ENCODE peak calls at places on chromosomes 16 and 17, in ten cellular contexts. One of them, this sample, is unnamed.

GRCh38 chr17:50872710-50873424 is 6.7 kb upstream of the TOB1 start:
- DNase-seq in cardiac muscle cell: peak; percentile 71
- DNase-seq in GM12865: peak; percentile 49
- DNase-seq in AG09309: no peak
- DNase-seq in RWPE1: no peak
- DNase-seq in nephron progenitor cell: no peak
- DNase-seq in AG04450: no peak
- DNase-seq in dorsolateral prefrontal cortex: no peak
- DNase-seq in lower leg skin: no peak
- DNase-seq in AG10803: peak; percentile 89
- DNase-seq in this sample: no peak

GRCh38 chr17:47757416-47757815 is 24.4 kb downstream of the TBX21 start:
- DNase-seq in lower leg skin: no peak
- DNase-seq in RWPE1: no peak
- DNase-seq in nephron progenitor cell: no peak
- DNase-seq in dorsolateral prefrontal cortex: no peak
- DNase-seq in AG09309: no peak
- DNase-seq in cardiac muscle cell: no peak
- DNase-seq in AG10803: no peak
- DNase-seq in AG04450: no peak
- DNase-seq in GM12865: no peak
- DNase-seq in this sample: no peak

GRCh38 chr16:29192329-29193247 is 207.7 kb downstream of the LAT start:
- DNase-seq in AG09309: no peak
- DNase-seq in GM12865: no peak
- DNase-seq in RWPE1: no peak
- DNase-seq in AG10803: no peak
- DNase-seq in dorsolateral prefrontal cortex: peak; percentile 26
- DNase-seq in cardiac muscle cell: no peak
- DNase-seq in lower leg skin: peak; percentile 78
- DNase-seq in nephron progenitor cell: no peak
- DNase-seq in AG04450: no peak
- DNase-seq in this sample: no peak

GRCh38 chr16:23597003-23597756 is 1.1 kb upstream of the NDUFAB1 start:
- DNase-seq in lower leg skin: no peak
- DNase-seq in AG04450: no peak
- DNase-seq in AG09309: no peak
- DNase-seq in RWPE1: no peak
- DNase-seq in cardiac muscle cell: peak; percentile 14
- DNase-seq in dorsolateral prefrontal cortex: no peak
- DNase-seq in AG10803: no peak
- DNase-seq in GM12865: peak; percentile 69
- DNase-seq in nephron progenitor cell: peak; percentile 18
- DNase-seq in this sample: peak; percentile 6

GRCh38 chr16:28210979-28211505 is 723 bp downstream of the XPO6 start:
- DNase-seq in AG04450: no peak
- DNase-seq in lower leg skin: peak; percentile 93
- DNase-seq in nephron progenitor cell: peak; percentile 63
- DNase-seq in AG09309: peak; percentile 37
- DNase-seq in GM12865: peak; percentile 74
- DNase-seq in dorsolateral prefrontal cortex: peak; percentile 46
- DNase-seq in RWPE1: peak; percentile 77
- DNase-seq in AG10803: peak; percentile 77
- DNase-seq in cardiac muscle cell: peak; percentile 72
- DNase-seq in this sample: peak; percentile 31

GRCh38 chr17:42273474-42274272 is 2.5 kb downstream of the STAT5B start:
- DNase-seq in AG04450: no peak
- DNase-seq in cardiac muscle cell: no peak
- DNase-seq in dorsolateral prefrontal cortex: no peak
- DNase-seq in lower leg skin: no peak
- DNase-seq in AG09309: no peak
- DNase-seq in GM12865: no peak
- DNase-seq in nephron progenitor cell: no peak
- DNase-seq in RWPE1: no peak
- DNase-seq in AG10803: no peak
- DNase-seq in this sample: no peak

GRCh38 chr16:27228621-27229501 is 25.5 kb downstream of the KDM8 start:
- DNase-seq in cardiac muscle cell: no peak
- DNase-seq in RWPE1: no peak
- DNase-seq in GM12865: peak; percentile 20
- DNase-seq in lower leg skin: no peak
- DNase-seq in nephron progenitor cell: peak; percentile 66
- DNase-seq in AG09309: no peak
- DNase-seq in AG10803: no peak
- DNase-seq in AG04450: no peak
- DNase-seq in dorsolateral prefrontal cortex: no peak
- DNase-seq in this sample: no peak

GRCh38 chr17:76556759-76557367 is 17.0 kb downstream of the PRCD start:
- DNase-seq in AG09309: no peak
- DNase-seq in RWPE1: no peak
- DNase-seq in AG04450: no peak
- DNase-seq in AG10803: peak; percentile 55
- DNase-seq in GM12865: no peak
- DNase-seq in nephron progenitor cell: no peak
- DNase-seq in lower leg skin: no peak
- DNase-seq in dorsolateral prefrontal cortex: no peak
- DNase-seq in cardiac muscle cell: peak; percentile 83
- DNase-seq in this sample: no peak

GRCh38 chr17:67262420-67262819 is 17.4 kb upstream of the HELZ start:
- DNase-seq in AG04450: no peak
- DNase-seq in lower leg skin: no peak
- DNase-seq in GM12865: no peak
- DNase-seq in nephron progenitor cell: no peak
- DNase-seq in cardiac muscle cell: no peak
- DNase-seq in AG10803: no peak
- DNase-seq in RWPE1: no peak
- DNase-seq in AG09309: no peak
- DNase-seq in dorsolateral prefrontal cortex: no peak
- DNase-seq in this sample: no peak

GRCh38 chr17:49814781-49815496 is 26.5 kb downstream of the KAT7 start:
- DNase-seq in AG09309: no peak
- DNase-seq in GM12865: no peak
- DNase-seq in dorsolateral prefrontal cortex: no peak
- DNase-seq in AG10803: no peak
- DNase-seq in RWPE1: no peak
- DNase-seq in lower leg skin: no peak
- DNase-seq in cardiac muscle cell: no peak
- DNase-seq in nephron progenitor cell: no peak
- DNase-seq in AG04450: no peak
- DNase-seq in this sample: no peak

GRCh38 chr17:80428796-80429195 is 13.8 kb downstream of the ENDOV start:
- DNase-seq in lower leg skin: no peak
- DNase-seq in dorsolateral prefrontal cortex: no peak
- DNase-seq in GM12865: no peak
- DNase-seq in RWPE1: no peak
- DNase-seq in nephron progenitor cell: no peak
- DNase-seq in AG09309: no peak
- DNase-seq in AG04450: no peak
- DNase-seq in cardiac muscle cell: no peak
- DNase-seq in AG10803: no peak
- DNase-seq in this sample: no peak

GRCh38 chr17:36921131-36921851 is 16.0 kb upstream of the LHX1 start:
- DNase-seq in AG10803: no peak
- DNase-seq in cardiac muscle cell: peak; percentile 62
- DNase-seq in lower leg skin: no peak
- DNase-seq in dorsolateral prefrontal cortex: no peak
- DNase-seq in AG04450: no peak
- DNase-seq in AG09309: no peak
- DNase-seq in nephron progenitor cell: no peak
- DNase-seq in GM12865: no peak
- DNase-seq in RWPE1: peak; percentile 98
- DNase-seq in this sample: no peak

GRCh38 chr16:19114359-19115147 is 789 bp downstream of the ITPRIPL2 start:
- DNase-seq in AG04450: no peak
- DNase-seq in AG10803: peak; percentile 61
- DNase-seq in RWPE1: peak; percentile 61
- DNase-seq in lower leg skin: peak; percentile 93
- DNase-seq in AG09309: no peak
- DNase-seq in cardiac muscle cell: peak; percentile 73
- DNase-seq in dorsolateral prefrontal cortex: no peak
- DNase-seq in GM12865: peak; percentile 77
- DNase-seq in nephron progenitor cell: no peak
- DNase-seq in this sample: peak; percentile 41

GRCh38 chr16:14284930-14285541 is 213.9 kb downstream of the MRTFB start:
- DNase-seq in AG04450: peak; percentile 27
- DNase-seq in nephron progenitor cell: no peak
- DNase-seq in AG10803: peak; percentile 67
- DNase-seq in lower leg skin: no peak
- DNase-seq in AG09309: peak; percentile 23
- DNase-seq in dorsolateral prefrontal cortex: no peak
- DNase-seq in cardiac muscle cell: peak; percentile 76
- DNase-seq in RWPE1: peak; percentile 53
- DNase-seq in GM12865: peak; percentile 87
- DNase-seq in this sample: no peak

GRCh38 chr16:14286381-14287230 is 215.5 kb downstream of the MRTFB start:
- DNase-seq in GM12865: peak; percentile 90
- DNase-seq in lower leg skin: no peak
- DNase-seq in nephron progenitor cell: no peak
- DNase-seq in AG09309: peak; percentile 18
- DNase-seq in AG10803: no peak
- DNase-seq in RWPE1: peak; percentile 19
- DNase-seq in AG04450: no peak
- DNase-seq in cardiac muscle cell: no peak
- DNase-seq in dorsolateral prefrontal cortex: no peak
- DNase-seq in this sample: no peak

GRCh38 chr16:14285542-14286380 is 214.6 kb downstream of the MRTFB start:
- DNase-seq in AG09309: peak; percentile 83
- DNase-seq in AG04450: peak; percentile 95
- DNase-seq in GM12865: peak; percentile 97
- DNase-seq in AG10803: peak; percentile 95
- DNase-seq in lower leg skin: peak; percentile 99
- DNase-seq in cardiac muscle cell: peak; percentile 97
- DNase-seq in nephron progenitor cell: peak; percentile 99
- DNase-seq in RWPE1: peak; percentile 86
- DNase-seq in dorsolateral prefrontal cortex: peak; percentile 94
- DNase-seq in this sample: peak; percentile 97

GRCh38 chr16:14291941-14292825 is 221.1 kb downstream of the MRTFB start:
- DNase-seq in GM12865: no peak
- DNase-seq in AG04450: no peak
- DNase-seq in lower leg skin: peak; percentile 72
- DNase-seq in dorsolateral prefrontal cortex: no peak
- DNase-seq in cardiac muscle cell: no peak
- DNase-seq in RWPE1: no peak
- DNase-seq in AG09309: no peak
- DNase-seq in nephron progenitor cell: no peak
- DNase-seq in AG10803: no peak
- DNase-seq in this sample: no peak

GRCh38 chr16:14289692-14290340 is 218.7 kb downstream of the MRTFB start:
- DNase-seq in AG10803: peak; percentile 8
- DNase-seq in lower leg skin: peak; percentile 56
- DNase-seq in cardiac muscle cell: peak; percentile 35
- DNase-seq in GM12865: peak; percentile 56
- DNase-seq in AG04450: no peak
- DNase-seq in RWPE1: peak; percentile 32
- DNase-seq in dorsolateral prefrontal cortex: no peak
- DNase-seq in AG09309: no peak
- DNase-seq in nephron progenitor cell: peak; percentile 32
- DNase-seq in this sample: no peak
- TF ChIP-seq CTCF in AG10803: peak; percentile 46
- TF ChIP-seq CTCF in lower leg skin: no peak
- TF ChIP-seq CTCF in cardiac muscle cell: peak; percentile 34
- TF ChIP-seq CTCF in GM12865: peak; percentile 55
- TF ChIP-seq CTCF in AG04450: peak; percentile 46
- TF ChIP-seq CTCF in RWPE1: peak; percentile 33
- TF ChIP-seq CTCF in dorsolateral prefrontal cortex: peak; percentile 12
- TF ChIP-seq CTCF in AG09309: peak; percentile 42
- TF ChIP-seq CTCF in nephron progenitor cell: peak; percentile 28
- TF ChIP-seq CTCF in this sample: peak; percentile 71

DNA sequence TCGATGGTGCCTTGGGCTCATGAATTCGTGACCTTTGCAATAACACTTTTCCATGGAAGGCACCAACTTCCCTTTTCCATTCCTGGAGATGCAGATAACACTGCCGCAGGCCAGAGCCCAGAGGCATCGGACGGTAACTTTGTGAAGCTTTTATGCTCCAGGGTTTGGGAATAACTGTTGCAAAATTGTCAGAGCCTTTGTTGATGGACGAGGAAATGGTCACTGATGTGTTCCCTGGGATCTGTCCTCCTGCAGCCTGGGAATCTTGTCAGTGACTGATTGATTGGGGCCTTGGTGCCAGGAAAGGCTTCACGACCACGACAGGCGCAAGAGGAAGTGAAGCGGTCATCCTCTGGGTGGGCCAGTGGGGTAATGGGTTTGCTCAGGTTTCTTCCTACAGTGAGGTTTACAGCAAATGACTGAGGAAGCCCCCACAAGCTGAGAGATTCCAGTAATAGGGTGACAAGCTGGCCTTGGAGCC is 37.4 kb downstream of the PGS1 start:
- DNase-seq in nephron progenitor cell: no peak
- DNase-seq in RWPE1: no peak
- DNase-seq in AG09309: no peak
- DNase-seq in lower leg skin: no peak
- DNase-seq in cardiac muscle cell: no peak
- DNase-seq in GM12865: no peak
- DNase-seq in dorsolateral prefrontal cortex: no peak
- DNase-seq in AG10803: no peak
- DNase-seq in AG04450: no peak
- DNase-seq in this sample: no peak
- TF ChIP-seq CTCF in nephron progenitor cell: no peak
- TF ChIP-seq CTCF in RWPE1: no peak
- TF ChIP-seq CTCF in AG09309: no peak
- TF ChIP-seq CTCF in lower leg skin: no peak
- TF ChIP-seq CTCF in cardiac muscle cell: no peak
- TF ChIP-seq CTCF in GM12865: no peak
- TF ChIP-seq CTCF in dorsolateral prefrontal cortex: no peak
- TF ChIP-seq CTCF in AG10803: no peak
- TF ChIP-seq CTCF in AG04450: no peak
- TF ChIP-seq CTCF in this sample: no peak

GRCh38 chr16:50497592-50497991 is 50.6 kb upstream of the NKD1 start:
- DNase-seq in RWPE1: no peak
- DNase-seq in GM12865: no peak
- DNase-seq in dorsolateral prefrontal cortex: no peak
- DNase-seq in cardiac muscle cell: peak; percentile 32
- DNase-seq in AG09309: no peak
- DNase-seq in nephron progenitor cell: no peak
- DNase-seq in AG10803: peak; percentile 77
- DNase-seq in lower leg skin: peak; percentile 53
- DNase-seq in AG04450: no peak
- DNase-seq in this sample: no peak
- TF ChIP-seq CTCF in RWPE1: no peak
- TF ChIP-seq CTCF in GM12865: no peak
- TF ChIP-seq CTCF in dorsolateral prefrontal cortex: no peak
- TF ChIP-seq CTCF in cardiac muscle cell: no peak
- TF ChIP-seq CTCF in AG09309: no peak
- TF ChIP-seq CTCF in nephron progenitor cell: no peak
- TF ChIP-seq CTCF in AG10803: peak; percentile 12
- TF ChIP-seq CTCF in lower leg skin: no peak
- TF ChIP-seq CTCF in AG04450: no peak
- TF ChIP-seq CTCF in this sample: no peak

DNA sequence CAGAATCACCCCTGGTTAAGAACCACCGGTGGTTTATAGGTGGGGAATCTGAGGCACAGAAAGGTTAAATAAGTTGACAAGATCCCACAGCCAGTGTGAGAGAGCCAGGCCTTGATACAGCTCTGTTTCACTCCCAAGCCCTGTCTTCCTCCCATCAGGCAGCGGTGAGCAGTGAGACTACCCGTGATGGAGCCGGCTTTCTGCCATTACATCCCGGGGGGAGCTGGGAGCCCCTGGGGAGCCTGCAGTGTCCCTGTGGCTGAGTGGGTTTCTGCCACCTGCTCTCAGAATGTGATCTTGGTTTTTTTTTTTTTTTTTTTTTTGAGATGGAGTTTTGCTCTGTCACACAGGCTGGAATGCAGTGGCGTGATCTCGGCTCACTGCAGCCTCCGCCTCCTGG is 66.4 kb downstream of the ABCC1 start:
- DNase-seq in AG09309: no peak
- DNase-seq in AG04450: no peak
- DNase-seq in GM12865: no peak
- DNase-seq in lower leg skin: no peak
- DNase-seq in dorsolateral prefrontal cortex: no peak
- DNase-seq in cardiac muscle cell: no peak
- DNase-seq in AG10803: no peak
- DNase-seq in nephron progenitor cell: no peak
- DNase-seq in RWPE1: no peak
- DNase-seq in this sample: no peak
- TF ChIP-seq CTCF in AG09309: no peak
- TF ChIP-seq CTCF in AG04450: no peak
- TF ChIP-seq CTCF in GM12865: no peak
- TF ChIP-seq CTCF in lower leg skin: no peak
- TF ChIP-seq CTCF in dorsolateral prefrontal cortex: no peak
- TF ChIP-seq CTCF in cardiac muscle cell: no peak
- TF ChIP-seq CTCF in AG10803: no peak
- TF ChIP-seq CTCF in nephron progenitor cell: no peak
- TF ChIP-seq CTCF in RWPE1: no peak
- TF ChIP-seq CTCF in this sample: no peak